ENCODE peak calls at places on chromosome 13, in four cellular contexts. G is GM12878, A is HepG2, E is HEK293T. N is an unnamed sample.

GRCh38 chr13:46804391-46804815 is 7.4 kb upstream of the ESD start:
- DNase-seq in G (no peak), A (peak), E (no peak), N (no peak)

GRCh38 chr13:50616101-50616500 is 227.4 kb downstream of the DLEU7 start:
- DNase-seq in G (no peak), A (no peak), E (no peak), N (no peak)

GRCh38 chr13:97339019-97339988 is 94.7 kb upstream of the RAP2A start:
- DNase-seq in G (no peak), A (no peak), E (no peak), N (no peak)

GRCh38 chr13:48818495-48818961 is 157.2 kb upstream of the FNDC3A start:
- DNase-seq in G (no peak), A (no peak), E (no peak), N (no peak)

GRCh38 chr13:21218351-21219043 is 42.0 kb downstream of the MRPL57 start:
- DNase-seq in G (peak), A (no peak), E (no peak), N (no peak)

GRCh38 chr13:36814465-36814864 is 4.6 kb upstream of the RFXAP start:
- DNase-seq in G (no peak), A (no peak), E (no peak), N (peak)

GRCh38 chr13:99847318-99847750 is 124.2 kb downstream of the ZIC5 start:
- DNase-seq in G (no peak), A (no peak), E (no peak), N (no peak)

GRCh38 chr13:96984061-96984508 is 10.2 kb downstream of the OXGR1 start:
- DNase-seq in G (peak), A (no peak), E (no peak), N (peak)

GRCh38 chr13:77459616-77460015 is 75.9 kb upstream of the SCEL start:
- DNase-seq in G (no peak), A (no peak), E (no peak), N (no peak)

GRCh38 chr13:98686281-98686680 is 66.2 kb downstream of the SLC15A1 start:
- DNase-seq in G (no peak), A (no peak), E (no peak), N (no peak)

GRCh38 chr13:98413796-98414195 is 163.1 kb downstream of the STK24 start:
- DNase-seq in G (no peak), A (no peak), E (no peak), N (no peak)

GRCh38 chr13:111944171-111944583 is 122.8 kb upstream of the SOX1 start:
- DNase-seq in G (no peak), A (no peak), E (no peak), N (no peak)

GRCh38 chr13:40389081-40389641 is 277.3 kb downstream of the FOXO1 start:
- DNase-seq in G (peak), A (no peak), E (no peak), N (no peak)

GRCh38 chr13:20721454-20722357 is 18.2 kb downstream of the IL17D start:
- DNase-seq in G (no peak), A (no peak), E (no peak), N (peak)

GRCh38 chr13:111153977-111154332 is 38.8 kb downstream of the ARHGEF7 start:
- DNase-seq in G (no peak), A (peak), E (peak), N (peak)

DNA sequence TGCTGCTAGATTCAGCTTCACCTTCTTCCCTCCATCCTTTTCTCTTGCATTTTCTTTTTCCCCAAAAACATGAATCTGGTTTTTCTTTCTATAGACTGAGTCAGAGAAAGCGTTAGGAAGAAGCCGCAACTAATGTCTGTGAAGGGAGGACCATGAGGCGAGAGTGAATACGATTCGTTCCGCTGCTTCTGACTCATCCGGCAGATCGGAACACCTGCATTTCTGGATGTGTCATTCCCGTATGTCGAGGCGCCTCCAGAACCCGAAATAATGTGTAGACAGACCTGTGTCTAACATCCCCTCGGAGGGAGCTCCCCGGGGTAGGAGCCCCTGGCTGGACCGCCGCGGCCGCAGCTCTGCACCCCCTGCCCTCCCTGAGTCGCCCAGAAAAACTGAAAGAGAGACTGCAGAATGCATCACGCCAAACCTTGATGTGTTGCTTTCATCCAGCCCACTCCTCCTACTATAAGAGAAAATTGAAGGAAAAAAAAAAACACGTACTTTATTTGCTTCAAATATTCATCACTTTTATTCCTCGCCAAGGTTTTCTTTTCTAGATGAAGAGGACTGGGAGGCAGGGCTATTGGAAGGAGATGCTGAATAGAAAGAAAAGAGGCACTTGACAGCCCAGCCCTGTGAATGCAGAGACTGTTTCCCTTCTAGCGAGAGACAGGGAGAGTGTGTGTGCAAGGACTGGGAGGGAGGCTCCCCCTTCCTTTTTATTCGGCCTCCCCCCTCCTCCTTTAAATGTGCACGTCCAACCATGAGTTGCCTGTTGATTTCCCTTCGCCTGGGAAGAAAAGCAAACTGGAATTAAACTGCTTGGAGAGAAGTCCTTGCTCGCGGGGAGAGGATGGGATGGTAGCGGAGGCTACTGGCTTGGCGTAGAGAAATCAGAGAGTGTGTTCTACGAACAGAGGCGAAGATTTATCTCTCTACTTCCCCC is 610 bp upstream of the PCDH17 start:
- DNase-seq in G (no peak), A (no peak), E (peak), N (no peak)
- TF ChIP-seq TARDBP in G (no peak), A (no peak), E (no peak), N (no peak)

DNA sequence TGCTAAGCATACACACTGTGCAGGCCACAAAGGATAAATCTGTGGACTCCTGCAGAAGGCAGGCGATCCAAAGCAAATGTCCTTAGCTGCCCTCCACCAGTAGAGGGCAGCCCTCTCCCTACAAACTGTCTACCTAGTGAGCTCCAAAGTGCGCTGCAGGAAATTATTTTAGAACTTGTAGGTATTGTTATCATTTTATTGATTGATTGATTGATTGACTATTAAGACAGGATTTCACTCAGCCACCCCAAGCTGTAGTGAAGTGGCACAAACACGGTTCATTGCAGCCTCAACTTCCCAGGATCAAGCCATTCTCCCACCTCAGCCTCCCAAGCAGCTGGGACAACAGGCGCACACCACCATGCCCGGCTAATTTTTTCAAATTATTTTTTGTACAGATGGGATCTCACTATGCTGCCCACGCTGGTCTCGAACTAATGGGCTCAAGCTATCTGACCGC is 37.3 kb downstream of the RNF6 start:
- DNase-seq in G (peak), A (peak), E (peak), N (peak)
- TF ChIP-seq TARDBP in G (no peak), A (no peak), E (no peak), N (no peak)

DNA sequence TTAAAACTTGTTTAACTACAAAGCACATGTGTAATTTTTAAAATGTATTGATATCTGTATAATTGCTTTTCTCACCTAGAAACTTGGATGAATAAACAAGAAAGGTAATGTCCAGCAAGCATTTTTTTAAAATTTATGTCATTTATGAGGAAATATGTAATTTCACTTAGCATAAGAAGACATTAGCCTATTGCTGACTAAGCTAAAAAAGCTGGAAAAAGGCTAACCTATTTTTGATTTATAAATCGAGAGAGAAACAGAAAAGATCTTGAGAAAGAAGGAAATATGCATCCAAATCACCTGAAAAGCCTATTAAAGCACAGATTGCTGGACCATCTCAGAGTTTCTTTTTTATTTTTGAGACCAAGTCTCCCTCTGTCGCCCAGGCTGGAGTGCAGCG is 1181.3 kb downstream of the SLITRK1 start:
- DNase-seq in G (no peak), A (no peak), E (no peak), N (no peak)
- TF ChIP-seq TARDBP in G (no peak), A (no peak), E (no peak), N (no peak)

DNA sequence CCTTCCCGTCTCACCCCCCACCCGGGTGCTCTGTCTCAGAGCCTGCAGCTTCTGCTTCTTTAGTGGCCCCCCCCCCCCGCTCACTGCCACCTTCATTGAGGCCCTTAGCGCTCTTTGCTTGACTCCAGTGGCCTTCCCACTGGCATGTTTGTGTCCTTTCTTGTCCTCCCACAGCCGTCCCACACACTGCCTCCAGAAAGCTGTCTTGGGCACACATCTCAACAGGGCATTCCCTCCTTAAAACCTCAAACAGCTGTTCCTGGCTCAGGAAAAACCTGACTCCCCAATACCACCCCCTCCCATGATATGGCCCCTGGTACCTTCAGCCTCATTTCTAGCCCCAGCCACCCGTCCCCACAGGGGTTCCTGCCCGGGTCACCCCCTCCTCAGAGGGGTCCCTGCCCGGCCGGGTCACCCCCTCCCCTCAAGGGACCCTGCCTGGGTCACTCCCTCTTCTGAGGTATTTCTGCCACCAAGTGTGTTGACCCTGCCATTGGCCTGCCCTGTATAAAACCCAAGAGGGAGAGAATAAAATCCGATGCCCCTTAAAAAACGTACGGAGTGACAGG is 8.9 kb downstream of the B3GLCT start:
- DNase-seq in G (no peak), A (no peak), E (no peak), N (no peak)
- TF ChIP-seq TARDBP in G (no peak), A (no peak), E (no peak), N (no peak)

N was measured in K562.